ENCODE peak calls at places on chromosomes 11 and 22, in nine cellular contexts. X, F, W, N, U, B, C, Q and Z are unnamed samples.

GRCh38 chr22:45867906-45868555 is 108.9 kb downstream of the WNT7B start:
- DNase-seq in X (no peak), F (no peak), W (peak), N (no peak), U (no peak), B (no peak), C (no peak), Q (no peak), Z (no peak)

GRCh38 chr22:40345801-40346177 is 511 bp upstream of the ADSL start:
- DNase-seq in X (no peak), F (peak), W (peak), N (peak), U (peak), B (peak), C (peak), Q (peak), Z (no peak)

GRCh38 chr11:105706025-105706530 is 96.2 kb downstream of the GRIA4 start:
- DNase-seq in X (no peak), F (no peak), W (no peak), N (no peak), U (no peak), B (no peak), C (no peak), Q (no peak), Z (no peak)

GRCh38 chr11:45926536-45927331 is 4.3 kb downstream of the LARGE2 start:
- DNase-seq in X (no peak), F (no peak), W (no peak), N (no peak), U (no peak), B (no peak), C (no peak), Q (no peak), Z (no peak)

GRCh38 chr11:133919330-133920108 is 37.2 kb downstream of the IGSF9B start:
- DNase-seq in X (no peak), F (no peak), W (no peak), N (no peak), U (peak), B (no peak), C (no peak), Q (no peak), Z (no peak)

GRCh38 chr11:47973173-47973572 is 7.2 kb upstream of the PTPRJ start:
- DNase-seq in X (no peak), F (no peak), W (no peak), N (no peak), U (no peak), B (no peak), C (no peak), Q (no peak), Z (no peak)

GRCh38 chr22:47486569-47487312 is 724.3 kb downstream of the TBC1D22A start:
- DNase-seq in X (no peak), F (no peak), W (no peak), N (no peak), U (no peak), B (no peak), C (no peak), Q (no peak), Z (no peak)

GRCh38 chr11:112292785-112293407 is 32.2 kb upstream of the PLET1 start:
- DNase-seq in X (no peak), F (no peak), W (no peak), N (peak), U (no peak), B (peak), C (peak), Q (no peak), Z (peak)

GRCh38 chr11:128323381-128323780 is 264.0 kb downstream of the ETS1 start:
- DNase-seq in X (no peak), F (no peak), W (peak), N (peak), U (peak), B (peak), C (no peak), Q (no peak), Z (no peak)

GRCh38 chr22:38741576-38741975 is 14.2 kb downstream of the SUN2 start:
- DNase-seq in X (no peak), F (no peak), W (no peak), N (no peak), U (no peak), B (no peak), C (no peak), Q (no peak), Z (no peak)